ENCODE peak calls at places on chromosome 13, in eight cellular contexts. A, J, L, X, G, S, P and N are unnamed samples.

GRCh38 chr13:74287672-74288169 is 153.5 kb upstream of the KLF12 start:
- DNase-seq in A (peak; percentile 52), J (no peak), L (peak; percentile 75), X (peak; percentile 75), G (peak; percentile 66), S (peak; percentile 81), P (peak; percentile 60), N (no peak)

GRCh38 chr13:81406639-81407292 is 1065.8 kb upstream of the SPRY2 start:
- DNase-seq in A (no peak), J (no peak), L (no peak), X (no peak), G (no peak), S (no peak), P (no peak), N (no peak)

GRCh38 chr13:108859202-108860012 is 230.0 kb downstream of the MYO16 start:
- DNase-seq in A (no peak), J (no peak), L (peak; percentile 62), X (no peak), G (no peak), S (no peak), P (no peak), N (no peak)

GRCh38 chr13:48412881-48413351 is at the start of gene LPAR6:
- DNase-seq in A (no peak), J (no peak), L (peak; percentile 52), X (no peak), G (no peak), S (no peak), P (no peak), N (peak; percentile 74)

GRCh38 chr13:85314686-85315085 is 484.5 kb downstream of the SLITRK6 start:
- DNase-seq in A (no peak), J (no peak), L (no peak), X (no peak), G (no peak), S (no peak), P (no peak), N (no peak)

GRCh38 chr13:21695536-21695935 is 24.7 kb downstream of the FGF9 start:
- DNase-seq in A (no peak), J (no peak), L (no peak), X (no peak), G (no peak), S (no peak), P (no peak), N (no peak)

GRCh38 chr13:79678100-79678499 is 197.1 kb downstream of the NDFIP2 start:
- DNase-seq in A (no peak), J (no peak), L (peak; percentile 14), X (no peak), G (no peak), S (no peak), P (no peak), N (no peak)

GRCh38 chr13:70960841-70961443 is 852.7 kb upstream of the KLHL1 start:
- DNase-seq in A (no peak), J (no peak), L (no peak), X (no peak), G (no peak), S (no peak), P (no peak), N (no peak)

GRCh38 chr13:98961204-98962105 is 16.4 kb downstream of the DOCK9 start:
- DNase-seq in A (no peak), J (no peak), L (no peak), X (no peak), G (no peak), S (no peak), P (no peak), N (no peak)